ENCODE peak calls at places on chromosomes 3 and 15, in eight cellular contexts. One of them, this sample, is unnamed.

GRCh38 chr15:61389334-61390028 is 160.4 kb upstream of the RORA start:
- DNase-seq in B cell: no peak
- DNase-seq in activated gamma-delta T cell treated with Interleukin-2 at 50 U/mL for 16 hours: no peak
- DNase-seq in stimulated activated CD4-positive, alpha-beta T cell treated with anti-CD3 and anti-CD28 coated beads, Interleukin-1b, Interleukin-23, amount 100 ng/mL, for 4 hours: no peak
- DNase-seq in hepatocyte: no peak
- DNase-seq in left cardiac atrium: no peak
- DNase-seq in nephron progenitor cell: no peak
- DNase-seq in T-helper 1 cell: no peak
- DNase-seq in this sample: no peak

GRCh38 chr3:112293368-112294321 is at the start of gene SLC9C1:
- DNase-seq in stimulated activated CD4-positive, alpha-beta T cell treated with anti-CD3 and anti-CD28 coated beads, Interleukin-1b, Interleukin-23, amount 100 ng/mL, for 4 hours: no peak
- DNase-seq in nephron progenitor cell: peak; percentile 28
- DNase-seq in left cardiac atrium: peak; percentile 29
- DNase-seq in activated gamma-delta T cell treated with Interleukin-2 at 50 U/mL for 16 hours: peak; percentile 26
- DNase-seq in T-helper 1 cell: peak; percentile 22
- DNase-seq in hepatocyte: peak; percentile 81
- DNase-seq in B cell: peak; percentile 73
- DNase-seq in this sample: peak; percentile 47

GRCh38 chr15:38707802-38708671 is 143.4 kb upstream of the RASGRP1 start:
- DNase-seq in left cardiac atrium: no peak
- DNase-seq in hepatocyte: peak; percentile 72
- DNase-seq in nephron progenitor cell: peak; percentile 39
- DNase-seq in T-helper 1 cell: no peak
- DNase-seq in activated gamma-delta T cell treated with Interleukin-2 at 50 U/mL for 16 hours: peak; percentile 20
- DNase-seq in B cell: peak; percentile 41
- DNase-seq in stimulated activated CD4-positive, alpha-beta T cell treated with anti-CD3 and anti-CD28 coated beads, Interleukin-1b, Interleukin-23, amount 100 ng/mL, for 4 hours: no peak
- DNase-seq in this sample: no peak

GRCh38 chr3:3196148-3196861 is 16.8 kb upstream of the CRBN start:
- DNase-seq in T-helper 1 cell: no peak
- DNase-seq in B cell: no peak
- DNase-seq in nephron progenitor cell: peak; percentile 26
- DNase-seq in activated gamma-delta T cell treated with Interleukin-2 at 50 U/mL for 16 hours: no peak
- DNase-seq in stimulated activated CD4-positive, alpha-beta T cell treated with anti-CD3 and anti-CD28 coated beads, Interleukin-1b, Interleukin-23, amount 100 ng/mL, for 4 hours: no peak
- DNase-seq in hepatocyte: peak; percentile 35
- DNase-seq in left cardiac atrium: no peak
- DNase-seq in this sample: no peak

GRCh38 chr3:1499694-1500093 is 406.9 kb downstream of the CNTN6 start:
- DNase-seq in nephron progenitor cell: no peak
- DNase-seq in T-helper 1 cell: no peak
- DNase-seq in hepatocyte: no peak
- DNase-seq in activated gamma-delta T cell treated with Interleukin-2 at 50 U/mL for 16 hours: no peak
- DNase-seq in stimulated activated CD4-positive, alpha-beta T cell treated with anti-CD3 and anti-CD28 coated beads, Interleukin-1b, Interleukin-23, amount 100 ng/mL, for 4 hours: no peak
- DNase-seq in left cardiac atrium: no peak
- DNase-seq in B cell: no peak
- DNase-seq in this sample: no peak

GRCh38 chr3:49984424-49984823 is 44.5 kb downstream of the RBM6 start:
- DNase-seq in activated gamma-delta T cell treated with Interleukin-2 at 50 U/mL for 16 hours: no peak
- DNase-seq in stimulated activated CD4-positive, alpha-beta T cell treated with anti-CD3 and anti-CD28 coated beads, Interleukin-1b, Interleukin-23, amount 100 ng/mL, for 4 hours: no peak
- DNase-seq in T-helper 1 cell: no peak
- DNase-seq in hepatocyte: no peak
- DNase-seq in B cell: no peak
- DNase-seq in left cardiac atrium: no peak
- DNase-seq in nephron progenitor cell: no peak
- DNase-seq in this sample: no peak

GRCh38 chr3:45078910-45079522 is 52.9 kb downstream of the CLEC3B start:
- DNase-seq in activated gamma-delta T cell treated with Interleukin-2 at 50 U/mL for 16 hours: no peak
- DNase-seq in stimulated activated CD4-positive, alpha-beta T cell treated with anti-CD3 and anti-CD28 coated beads, Interleukin-1b, Interleukin-23, amount 100 ng/mL, for 4 hours: no peak
- DNase-seq in B cell: no peak
- DNase-seq in hepatocyte: no peak
- DNase-seq in T-helper 1 cell: no peak
- DNase-seq in nephron progenitor cell: no peak
- DNase-seq in left cardiac atrium: no peak
- DNase-seq in this sample: no peak

GRCh38 chr3:167668651-167669050 is 14.9 kb upstream of the WDR49 start:
- DNase-seq in hepatocyte: no peak
- DNase-seq in left cardiac atrium: no peak
- DNase-seq in activated gamma-delta T cell treated with Interleukin-2 at 50 U/mL for 16 hours: no peak
- DNase-seq in T-helper 1 cell: no peak
- DNase-seq in B cell: no peak
- DNase-seq in stimulated activated CD4-positive, alpha-beta T cell treated with anti-CD3 and anti-CD28 coated beads, Interleukin-1b, Interleukin-23, amount 100 ng/mL, for 4 hours: no peak
- DNase-seq in nephron progenitor cell: no peak
- DNase-seq in this sample: no peak

GRCh38 chr15:70466895-70467529 is 296.3 kb downstream of the UACA start:
- DNase-seq in left cardiac atrium: peak; percentile 57
- DNase-seq in activated gamma-delta T cell treated with Interleukin-2 at 50 U/mL for 16 hours: peak; percentile 41
- DNase-seq in stimulated activated CD4-positive, alpha-beta T cell treated with anti-CD3 and anti-CD28 coated beads, Interleukin-1b, Interleukin-23, amount 100 ng/mL, for 4 hours: peak; percentile 34
- DNase-seq in hepatocyte: peak; percentile 75
- DNase-seq in nephron progenitor cell: peak; percentile 42
- DNase-seq in T-helper 1 cell: peak; percentile 41
- DNase-seq in B cell: peak; percentile 65
- DNase-seq in this sample: peak; percentile 80

GRCh38 chr3:32998631-32999451 is 47.4 kb downstream of the CCR4 start:
- DNase-seq in activated gamma-delta T cell treated with Interleukin-2 at 50 U/mL for 16 hours: no peak
- DNase-seq in T-helper 1 cell: no peak
- DNase-seq in left cardiac atrium: no peak
- DNase-seq in B cell: no peak
- DNase-seq in hepatocyte: no peak
- DNase-seq in nephron progenitor cell: no peak
- DNase-seq in stimulated activated CD4-positive, alpha-beta T cell treated with anti-CD3 and anti-CD28 coated beads, Interleukin-1b, Interleukin-23, amount 100 ng/mL, for 4 hours: no peak
- DNase-seq in this sample: no peak

GRCh38 chr3:151770941-151771340 is 37.2 kb downstream of the AADACL2 start:
- DNase-seq in activated gamma-delta T cell treated with Interleukin-2 at 50 U/mL for 16 hours: no peak
- DNase-seq in stimulated activated CD4-positive, alpha-beta T cell treated with anti-CD3 and anti-CD28 coated beads, Interleukin-1b, Interleukin-23, amount 100 ng/mL, for 4 hours: no peak
- DNase-seq in nephron progenitor cell: no peak
- DNase-seq in T-helper 1 cell: no peak
- DNase-seq in left cardiac atrium: peak; percentile 72
- DNase-seq in hepatocyte: peak; percentile 41
- DNase-seq in B cell: no peak
- DNase-seq in this sample: peak; percentile 95

GRCh38 chr15:91522609-91523332 is 330.7 kb upstream of the SLCO3A1 start:
- DNase-seq in stimulated activated CD4-positive, alpha-beta T cell treated with anti-CD3 and anti-CD28 coated beads, Interleukin-1b, Interleukin-23, amount 100 ng/mL, for 4 hours: no peak
- DNase-seq in T-helper 1 cell: peak; percentile 3
- DNase-seq in nephron progenitor cell: no peak
- DNase-seq in B cell: no peak
- DNase-seq in hepatocyte: no peak
- DNase-seq in activated gamma-delta T cell treated with Interleukin-2 at 50 U/mL for 16 hours: no peak
- DNase-seq in left cardiac atrium: no peak
- DNase-seq in this sample: no peak

GRCh38 chr3:58725326-58725853 is 58.8 kb upstream of the FAM3D start:
- DNase-seq in hepatocyte: peak; percentile 33
- DNase-seq in B cell: no peak
- DNase-seq in activated gamma-delta T cell treated with Interleukin-2 at 50 U/mL for 16 hours: no peak
- DNase-seq in nephron progenitor cell: no peak
- DNase-seq in stimulated activated CD4-positive, alpha-beta T cell treated with anti-CD3 and anti-CD28 coated beads, Interleukin-1b, Interleukin-23, amount 100 ng/mL, for 4 hours: no peak
- DNase-seq in T-helper 1 cell: no peak
- DNase-seq in left cardiac atrium: no peak
- DNase-seq in this sample: no peak

GRCh38 chr3:196813903-196814302 is 53.8 kb upstream of the SENP5 start:
- DNase-seq in left cardiac atrium: no peak
- DNase-seq in nephron progenitor cell: no peak
- DNase-seq in T-helper 1 cell: no peak
- DNase-seq in stimulated activated CD4-positive, alpha-beta T cell treated with anti-CD3 and anti-CD28 coated beads, Interleukin-1b, Interleukin-23, amount 100 ng/mL, for 4 hours: no peak
- DNase-seq in hepatocyte: no peak
- DNase-seq in B cell: no peak
- DNase-seq in activated gamma-delta T cell treated with Interleukin-2 at 50 U/mL for 16 hours: no peak
- DNase-seq in this sample: no peak

GRCh38 chr3:4350789-4351163 is 47.6 kb downstream of the SETMAR start:
- DNase-seq in B cell: peak; percentile 70
- DNase-seq in hepatocyte: peak; percentile 86
- DNase-seq in stimulated activated CD4-positive, alpha-beta T cell treated with anti-CD3 and anti-CD28 coated beads, Interleukin-1b, Interleukin-23, amount 100 ng/mL, for 4 hours: no peak
- DNase-seq in left cardiac atrium: no peak
- DNase-seq in T-helper 1 cell: peak; percentile 45
- DNase-seq in activated gamma-delta T cell treated with Interleukin-2 at 50 U/mL for 16 hours: peak; percentile 50
- DNase-seq in nephron progenitor cell: peak; percentile 21
- DNase-seq in this sample: no peak

GRCh38 chr3:8371085-8371551 is 130.5 kb upstream of the LMCD1 start:
- DNase-seq in left cardiac atrium: peak; percentile 30
- DNase-seq in nephron progenitor cell: no peak
- DNase-seq in stimulated activated CD4-positive, alpha-beta T cell treated with anti-CD3 and anti-CD28 coated beads, Interleukin-1b, Interleukin-23, amount 100 ng/mL, for 4 hours: no peak
- DNase-seq in T-helper 1 cell: no peak
- DNase-seq in activated gamma-delta T cell treated with Interleukin-2 at 50 U/mL for 16 hours: no peak
- DNase-seq in hepatocyte: peak; percentile 10
- DNase-seq in B cell: no peak
- DNase-seq in this sample: no peak

GRCh38 chr3:101851833-101852232 is 2.5 kb downstream of the NFKBIZ start:
- DNase-seq in activated gamma-delta T cell treated with Interleukin-2 at 50 U/mL for 16 hours: no peak
- DNase-seq in left cardiac atrium: no peak
- DNase-seq in hepatocyte: no peak
- DNase-seq in nephron progenitor cell: no peak
- DNase-seq in stimulated activated CD4-positive, alpha-beta T cell treated with anti-CD3 and anti-CD28 coated beads, Interleukin-1b, Interleukin-23, amount 100 ng/mL, for 4 hours: no peak
- DNase-seq in B cell: no peak
- DNase-seq in T-helper 1 cell: no peak
- DNase-seq in this sample: no peak

This sample was measured in right cardiac atrium.